ENCODE peak calls at places on chromosomes 11 and 22, in four cellular contexts. Y is uterus, S is spleen, I is psoas muscle. D is an unnamed sample.

GRCh38 chr11:134257101-134257500 is 3.7 kb downstream of the ACAD8 start:
- DNase-seq in Y (no peak), S (no peak), I (no peak), D (no peak)

GRCh38 chr11:130775306-130776043 is 140.8 kb downstream of the SNX19 start:
- DNase-seq in Y (no peak), S (no peak), I (no peak), D (no peak)

GRCh38 chr22:50114221-50114981 is 24.6 kb downstream of the MOV10L1 start:
- DNase-seq in Y (no peak), S (no peak), I (no peak), D (no peak)

GRCh38 chr11:111064118-111064517 is 181.4 kb upstream of the POU2AF2 start:
- DNase-seq in Y (no peak), S (no peak), I (no peak), D (no peak)

GRCh38 chr11:128448487-128448886 is 138.9 kb downstream of the ETS1 start:
- DNase-seq in Y (no peak), S (no peak), I (no peak), D (no peak)

GRCh38 chr11:73295259-73295995 is 12.6 kb upstream of the ARHGEF17 start:
- DNase-seq in Y (peak; percentile 63), S (peak; percentile 90), I (peak; percentile 61), D (peak; percentile 70)

GRCh38 chr11:112644410-112645131 is 316.6 kb upstream of the NCAM1 start:
- DNase-seq in Y (no peak), S (no peak), I (no peak), D (no peak)

GRCh38 chr11:134046681-134047449 is 22.0 kb upstream of the JAM3 start:
- DNase-seq in Y (no peak), S (no peak), I (no peak), D (peak; percentile 12)

GRCh38 chr22:43313497-43314474 is 29.4 kb downstream of the SCUBE1 start:
- DNase-seq in Y (peak; percentile 85), S (peak; percentile 33), I (peak; percentile 76), D (no peak)

GRCh38 chr22:37472418-37473006 is 13.7 kb downstream of the MFNG start:
- DNase-seq in Y (no peak), S (no peak), I (no peak), D (no peak)

GRCh38 chr11:67053896-67054850 is 2.5 kb upstream of the RHOD start:
- DNase-seq in Y (peak; percentile 28), S (no peak), I (peak; percentile 49), D (peak; percentile 33)

GRCh38 chr11:118415739-118416068 is 14.3 kb downstream of the ATP5MG start:
- DNase-seq in Y (peak; percentile 69), S (no peak), I (no peak), D (no peak)

GRCh38 chr11:128908391-128909246 is 17.5 kb downstream of the KCNJ5 start:
- DNase-seq in Y (peak; percentile 36), S (no peak), I (peak; percentile 73), D (no peak)

GRCh38 chr22:34111210-34111824 is 191.0 kb upstream of the LARGE1 start:
- DNase-seq in Y (peak; percentile 18), S (no peak), I (no peak), D (no peak)

GRCh38 chr22:29148036-29148435 is 57.7 kb upstream of the EMID1 start:
- DNase-seq in Y (no peak), S (peak; percentile 56), I (no peak), D (no peak)

GRCh38 chr22:38097557-38098409 is 12.7 kb downstream of the BAIAP2L2 start:
- DNase-seq in Y (no peak), S (no peak), I (no peak), D (no peak)

GRCh38 chr11:32103941-32104340 is 13.1 kb downstream of the RCN1 start:
- DNase-seq in Y (no peak), S (no peak), I (no peak), D (no peak)

GRCh38 chr22:27620367-27621154 is 181.0 kb downstream of the MN1 start:
- DNase-seq in Y (no peak), S (no peak), I (no peak), D (no peak)

GRCh38 chr22:29022101-29022817 is 39.4 kb downstream of the C22orf31 start:
- DNase-seq in Y (no peak), S (no peak), I (no peak), D (no peak)

GRCh38 chr22:44691796-44692661 is 10.0 kb upstream of the PRR5 start:
- DNase-seq in Y (no peak), S (peak; percentile 78), I (no peak), D (no peak)

GRCh38 chr22:46537221-46537945 is at the start of gene CELSR1:
- DNase-seq in Y (no peak), S (no peak), I (no peak), D (no peak)

GRCh38 chr11:441418-442274 is at the start of gene ANO9:
- DNase-seq in Y (no peak), S (peak; percentile 89), I (peak; percentile 16), D (no peak)

GRCh38 chr11:43517518-43517917 is 158.8 kb downstream of the TTC17 start:
- DNase-seq in Y (no peak), S (no peak), I (no peak), D (no peak)

GRCh38 chr11:69450857-69451220 is 30.6 kb upstream of the LINC01488 start:
- DNase-seq in Y (no peak), S (no peak), I (no peak), D (no peak)

GRCh38 chr22:19691721-19692341 is 22.5 kb upstream of the SEPTIN5 start:
- DNase-seq in Y (no peak), S (peak; percentile 56), I (no peak), D (peak; percentile 13)

GRCh38 chr11:26931248-26931631 is 62.7 kb upstream of the FIBIN start:
- DNase-seq in Y (no peak), S (no peak), I (no peak), D (no peak)

GRCh38 chr11:17391493-17392355 is 3.3 kb upstream of the KCNJ11 start:
- DNase-seq in Y (no peak), S (no peak), I (no peak), D (no peak)

GRCh38 chr22:49897015-49897684 is 21.1 kb downstream of the ALG12 start:
- DNase-seq in Y (no peak), S (no peak), I (no peak), D (no peak)

GRCh38 chr11:98143661-98144060 is 877.1 kb upstream of the CNTN5 start:
- DNase-seq in Y (no peak), S (no peak), I (no peak), D (no peak)

GRCh38 chr11:13784848-13785247 is 116.4 kb downstream of the FAR1 start:
- DNase-seq in Y (no peak), S (no peak), I (no peak), D (no peak)

GRCh38 chr11:71333473-71333872 is 81.1 kb upstream of the SHANK2 start:
- DNase-seq in Y (no peak), S (peak; percentile 9), I (no peak), D (no peak)

GRCh38 chr22:20571531-20572007 is 64.2 kb downstream of the MED15 start:
- DNase-seq in Y (peak; percentile 44), S (peak; percentile 89), I (peak; percentile 64), D (no peak)

GRCh38 chr22:24595863-24596262 is 3.0 kb upstream of the LRRC75B start:
- DNase-seq in Y (no peak), S (no peak), I (no peak), D (no peak)

GRCh38 chr11:128686745-128687177 is 7.1 kb upstream of the FLI1 start:
- DNase-seq in Y (no peak), S (peak; percentile 92), I (peak; percentile 50), D (no peak)

GRCh38 chr11:46006418-46007070 is 84.1 kb downstream of the LARGE2 start:
- DNase-seq in Y (peak; percentile 26), S (no peak), I (no peak), D (no peak)

GRCh38 chr11:33690290-33691050 is 10.2 kb downstream of the C11orf91 start:
- DNase-seq in Y (peak; percentile 76), S (no peak), I (peak; percentile 71), D (no peak)

GRCh38 chr11:88489030-88489429 is 151.5 kb upstream of the CTSC start:
- DNase-seq in Y (no peak), S (no peak), I (no peak), D (no peak)

GRCh38 chr11:11895672-11896071 is 53.9 kb downstream of the USP47 start:
- DNase-seq in Y (no peak), S (no peak), I (no peak), D (no peak)
- TF ChIP-seq CTCF in Y (no peak), S (no peak), I (no peak), D (no peak)

DNA sequence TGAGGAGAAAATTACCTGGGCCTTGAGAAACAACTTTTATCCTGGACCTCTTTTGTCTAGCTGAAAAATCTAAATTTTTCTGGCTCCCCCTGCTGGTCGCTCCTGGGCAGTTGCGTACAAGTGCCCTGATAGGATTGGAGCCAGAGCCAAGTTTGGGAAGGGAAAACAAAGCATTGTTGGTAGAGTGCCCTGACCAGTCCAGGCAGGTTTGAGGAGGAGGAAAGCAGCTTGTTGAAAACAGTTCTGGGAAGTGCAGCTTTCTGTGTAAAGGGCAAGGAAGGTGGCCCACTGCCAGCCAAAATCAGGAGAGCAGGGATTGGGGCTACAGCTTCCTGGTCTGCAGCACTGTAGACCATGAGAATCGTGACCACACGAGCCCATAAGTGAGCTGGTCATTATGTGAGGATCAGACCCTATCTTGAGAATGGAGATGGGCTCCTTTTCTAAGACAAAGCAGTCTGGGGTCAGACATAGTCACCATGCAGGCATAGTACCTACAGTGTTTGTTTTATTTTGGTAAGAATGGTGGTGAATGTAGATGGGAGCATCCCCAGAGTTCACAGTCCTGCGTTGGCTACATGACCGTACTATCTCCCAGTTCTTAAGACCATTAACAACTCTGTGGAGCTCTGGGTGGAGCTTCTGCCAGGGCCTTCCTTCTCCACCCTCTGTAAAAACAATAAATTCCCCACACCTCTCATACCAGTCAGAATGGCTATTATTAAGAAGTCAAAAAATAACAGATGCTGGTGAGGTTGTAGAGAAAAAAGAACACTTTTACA is 21.3 kb upstream of the PIK3IP1 start:
- DNase-seq in Y (peak; percentile 92), S (peak; percentile 81), I (peak; percentile 61), D (peak; percentile 46)
- TF ChIP-seq CTCF in Y (peak; percentile 81), S (peak; percentile 88), I (peak; percentile 81), D (no peak)

GRCh38 chr22:39943366-39943765 is 16.8 kb upstream of the TMA7B start:
- DNase-seq in Y (no peak), S (no peak), I (no peak), D (no peak)
- TF ChIP-seq CTCF in Y (no peak), S (no peak), I (no peak), D (no peak)

GRCh38 chr22:26480611-26480932 is 3.0 kb downstream of the HPS4 start:
- DNase-seq in Y (no peak), S (no peak), I (no peak), D (no peak)

GRCh38 chr22:26477341-26477731 is 6.2 kb downstream of the HPS4 start:
- DNase-seq in Y (no peak), S (no peak), I (no peak), D (no peak)

GRCh38 chr22:26481112-26481693 is 2.4 kb downstream of the HPS4 start:
- DNase-seq in Y (no peak), S (no peak), I (no peak), D (no peak)

GRCh38 chr22:26479792-26480610 is 3.6 kb downstream of the HPS4 start:
- DNase-seq in Y (no peak), S (no peak), I (no peak), D (no peak)

GRCh38 chr22:26479043-26479791 is 4.4 kb downstream of the HPS4 start:
- DNase-seq in Y (no peak), S (no peak), I (no peak), D (no peak)
- TF ChIP-seq CTCF in Y (no peak), S (no peak), I (no peak), D (no peak)

D was measured in omental fat pad.